ENCODE peak calls at places on chromosomes 16 and 17, in four cellular contexts. Y, Z, I and S are unnamed samples.

GRCh38 chr17:67253379-67253778 is 8.4 kb upstream of the HELZ start:
- DNase-seq in I (no peak), Z (no peak), Y (no peak), S (no peak)

GRCh38 chr17:13024526-13025263 is 6.9 kb upstream of the ELAC2 start:
- DNase-seq in Z (no peak), Y (no peak), I (peak; percentile 13), S (peak; percentile 29)

GRCh38 chr17:50196826-50197225 is 4.6 kb downstream of the COL1A1 start:
- DNase-seq in Y (no peak), I (no peak), Z (no peak), S (no peak)

GRCh38 chr16:50721549-50722409 is 20.1 kb upstream of the CYLD start:
- DNase-seq in Z (no peak), I (no peak), Y (no peak), S (no peak)

GRCh38 chr17:83189673-83190385 is 110.4 kb downstream of the METRNL start:
- DNase-seq in I (peak; percentile 2), Y (no peak), Z (peak; percentile 68), S (no peak)

GRCh38 chr16:11032922-11033291 is 88.5 kb downstream of the CLEC16A start:
- DNase-seq in Z (no peak), I (no peak), Y (no peak), S (no peak)

GRCh38 chr17:45732926-45733505 is 51.1 kb upstream of the CRHR1 start:
- DNase-seq in Z (peak; percentile 37), I (no peak), Y (no peak), S (no peak)

GRCh38 chr16:53159781-53160436 is 105.1 kb downstream of the CHD9 start:
- DNase-seq in Y (peak; percentile 20), Z (no peak), I (no peak), S (no peak)

GRCh38 chr17:17122781-17123483 is 80.7 kb downstream of the MPRIP start:
- DNase-seq in I (no peak), Y (no peak), Z (no peak), S (no peak)

GRCh38 chr17:66425751-66426396 is 123.5 kb downstream of the PRKCA start:
- DNase-seq in Z (no peak), Y (no peak), I (no peak), S (no peak)

GRCh38 chr16:58501242-58502131 is 1.5 kb downstream of the NDRG4 start:
- DNase-seq in Y (no peak), Z (peak; percentile 55), I (no peak), S (no peak)

GRCh38 chr16:24010440-24011089 is 174.8 kb downstream of the PRKCB start:
- DNase-seq in Y (peak; percentile 60), Z (no peak), I (peak; percentile 83), S (no peak)

GRCh38 chr17:13947499-13947898 is 121.8 kb upstream of the COX10 start:
- DNase-seq in Z (no peak), Y (no peak), I (no peak), S (no peak)

GRCh38 chr16:19555186-19555937 is at the start of gene VPS35L:
- DNase-seq in Z (peak; percentile 95), Y (peak; percentile 94), I (peak; percentile 90), S (peak; percentile 81)

GRCh38 chr17:53092072-53092471 is 730.7 kb upstream of the KIF2B start:
- DNase-seq in I (no peak), Y (no peak), Z (no peak), S (no peak)

GRCh38 chr17:5785867-5786509 is 201.7 kb upstream of the NLRP1 start:
- DNase-seq in Z (no peak), Y (peak; percentile 59), I (no peak), S (no peak)

GRCh38 chr17:51228177-51228576 is 31.7 kb downstream of the MBTD1 start:
- DNase-seq in I (no peak), Z (no peak), Y (no peak), S (no peak)

DNA sequence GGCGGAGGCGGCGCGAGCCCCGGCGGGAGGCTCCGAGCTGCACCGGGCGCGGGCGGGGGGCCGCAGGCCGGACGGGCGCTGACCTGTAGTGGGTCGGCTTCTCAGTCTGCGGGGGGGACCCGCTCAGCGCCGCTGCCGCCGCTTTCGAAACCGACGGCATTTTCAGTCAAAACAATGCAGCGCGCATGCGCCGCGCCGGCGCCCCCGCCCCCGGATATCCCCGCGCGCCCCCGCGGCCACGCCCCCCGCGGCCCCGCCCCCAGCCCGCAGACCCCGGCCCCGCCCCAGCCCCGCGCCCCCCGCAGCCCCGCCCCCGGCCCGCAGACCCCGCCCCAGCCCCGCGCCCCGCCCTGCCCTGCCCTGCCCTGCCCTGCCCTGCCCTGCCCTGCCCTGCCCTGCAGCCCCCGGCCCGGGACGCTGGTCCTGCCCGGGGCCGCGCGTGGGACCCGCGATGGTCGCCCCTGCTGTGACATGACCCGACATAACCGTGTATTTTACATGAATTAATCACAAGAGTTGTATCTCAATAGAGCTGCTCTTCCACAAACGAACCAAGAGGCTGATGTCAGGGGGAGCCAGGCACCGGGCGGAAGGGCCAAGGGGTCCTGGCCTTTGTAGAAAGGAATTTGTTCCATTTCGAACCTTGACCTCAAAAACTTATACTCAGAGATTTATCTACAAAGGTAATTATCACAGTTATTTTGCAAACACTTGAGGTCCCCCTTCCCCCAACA is at the start of gene UNKL:
- DNase-seq in I (peak; percentile 64), Z (no peak), Y (no peak), S (peak; percentile 83)
- TF ChIP-seq POLR2AphosphoS5 in I (peak; percentile 8), Z (no peak), Y (no peak), S (no peak)

DNA sequence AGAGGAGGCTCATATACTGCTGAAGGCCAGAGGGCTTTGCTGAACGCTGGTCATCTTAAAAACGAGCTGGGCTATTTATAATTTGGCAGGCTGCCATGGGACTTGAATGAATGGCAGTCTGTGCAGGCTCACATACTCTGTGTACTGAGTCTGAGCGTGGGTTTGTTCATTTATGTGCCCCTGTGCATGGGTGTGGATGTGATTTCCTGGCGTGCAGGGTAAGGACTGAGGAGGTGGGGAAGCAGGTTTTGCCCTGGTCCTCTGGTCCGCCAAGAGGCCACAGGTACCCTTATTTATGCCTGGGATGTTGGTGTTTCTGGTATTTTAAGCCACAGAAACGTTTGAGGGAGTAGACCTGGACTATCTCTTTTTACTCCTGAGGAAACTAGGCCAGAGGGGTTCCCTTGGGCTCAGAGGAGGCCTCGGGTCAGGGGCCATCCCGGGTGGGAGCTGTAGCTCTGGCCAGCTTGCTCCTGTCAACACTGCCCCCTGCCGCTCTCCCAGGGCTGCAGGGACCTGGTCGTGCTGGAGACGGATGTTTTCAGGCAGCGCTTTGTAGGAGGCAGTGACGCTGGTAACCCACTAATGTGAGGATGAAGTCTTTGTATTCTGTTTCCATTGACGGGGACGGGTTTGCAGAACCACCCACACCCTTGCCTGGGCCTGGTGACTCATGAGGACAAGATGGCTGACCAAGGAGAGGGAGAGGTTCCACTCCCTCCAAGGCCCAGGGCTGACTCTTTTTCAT is 184.4 kb downstream of the MSI2 start:
- DNase-seq in I (peak; percentile 60), Z (no peak), Y (peak; percentile 63), S (peak; percentile 48)
- TF ChIP-seq POLR2A in I (no peak), Z (no peak), Y (no peak), S (no peak)

DNA sequence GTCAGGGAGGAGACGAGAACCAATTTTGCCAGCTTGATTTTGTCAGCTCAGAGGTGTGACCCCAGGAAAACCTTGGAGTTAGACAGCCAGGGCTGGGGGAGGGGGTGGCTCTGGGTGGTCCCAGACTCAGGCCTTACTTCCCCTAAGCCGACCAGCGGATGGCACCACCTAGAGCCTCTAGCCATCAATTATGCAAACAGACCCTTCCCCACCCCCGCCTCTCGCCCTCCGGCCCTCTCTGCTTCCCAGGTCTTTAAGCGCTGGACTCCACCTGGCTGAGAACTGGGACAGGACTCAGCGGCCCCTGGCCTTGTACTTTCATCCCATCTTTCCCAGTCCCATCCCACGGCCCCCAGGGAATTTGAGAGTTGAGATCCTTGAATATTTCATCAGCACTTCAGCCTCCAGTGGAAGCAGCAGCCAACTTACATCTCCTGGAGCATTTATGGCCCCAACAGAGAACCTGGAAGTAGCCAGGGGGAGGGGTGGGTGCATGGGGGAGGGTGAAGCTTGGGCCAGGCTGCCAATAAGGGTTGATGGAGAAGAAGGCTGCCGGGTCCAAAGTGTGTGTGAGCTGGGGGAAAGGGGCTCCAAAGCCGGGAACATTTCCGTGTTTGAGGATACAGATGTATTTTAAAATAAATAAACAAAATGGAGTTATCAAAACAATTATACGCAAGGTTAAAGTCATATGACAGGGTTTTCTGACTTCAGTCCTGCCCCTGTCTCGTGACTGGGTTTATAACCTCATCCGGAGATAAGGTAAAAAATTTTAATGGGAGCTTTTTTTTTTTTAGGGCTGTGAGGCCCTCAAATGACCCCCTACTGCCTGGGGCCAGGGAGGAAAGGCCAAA is 7.5 kb upstream of the JUP start:
- DNase-seq in Z (no peak), I (no peak), Y (no peak), S (no peak)
- TF ChIP-seq POLR2AphosphoS5 in Z (no peak), I (no peak), Y (no peak), S (no peak)

DNA sequence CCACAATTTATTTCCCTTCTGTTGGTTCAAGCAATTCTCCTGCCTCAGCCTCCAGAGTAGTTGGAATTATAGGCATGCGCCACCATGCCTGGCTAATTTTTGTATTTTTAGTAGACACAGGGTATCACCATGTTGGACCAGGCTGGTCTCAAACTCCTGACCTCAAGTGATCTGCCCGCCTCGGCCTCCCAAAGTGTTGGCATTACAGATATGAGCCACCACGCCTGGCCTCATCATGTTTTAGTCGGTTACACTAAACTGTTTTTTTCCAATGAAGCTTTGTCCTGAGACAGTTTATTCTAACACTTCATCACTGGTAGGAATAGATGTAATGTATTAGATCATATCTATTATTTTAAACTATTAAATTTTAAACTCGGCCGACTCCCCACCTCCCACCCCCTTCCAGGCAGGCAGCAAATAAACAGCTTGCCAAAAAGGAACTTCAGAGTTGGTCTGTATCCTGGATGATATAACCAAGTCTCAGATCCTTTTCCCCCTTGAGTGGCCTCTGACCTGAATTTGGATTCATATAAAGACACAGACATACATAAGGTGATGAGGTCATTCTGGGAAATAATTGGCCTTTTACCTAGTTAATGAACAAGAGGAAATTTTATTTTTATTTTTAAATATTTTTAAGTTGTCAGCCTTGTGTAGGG is 18.4 kb upstream of the CORO6 start:
- DNase-seq in Y (no peak), I (no peak), Z (no peak), S (no peak)
- TF ChIP-seq POLR2A in Y (no peak), I (no peak), Z (no peak), S (no peak)

GRCh38 chr17:71762526-71762925 is 358.3 kb upstream of the SOX9 start:
- DNase-seq in Y (no peak), I (no peak), Z (no peak), S (no peak)

GRCh38 chr17:71757956-71758355 is 362.9 kb upstream of the SOX9 start:
- DNase-seq in Z (no peak), Y (no peak), I (no peak), S (no peak)

GRCh38 chr17:71757156-71757555 is 363.7 kb upstream of the SOX9 start:
- DNase-seq in I (no peak), Z (no peak), Y (no peak), S (no peak)

GRCh38 chr17:71759422-71760060 is 361.3 kb upstream of the SOX9 start:
- DNase-seq in Y (no peak), I (no peak), Z (no peak), S (no peak)

DNA sequence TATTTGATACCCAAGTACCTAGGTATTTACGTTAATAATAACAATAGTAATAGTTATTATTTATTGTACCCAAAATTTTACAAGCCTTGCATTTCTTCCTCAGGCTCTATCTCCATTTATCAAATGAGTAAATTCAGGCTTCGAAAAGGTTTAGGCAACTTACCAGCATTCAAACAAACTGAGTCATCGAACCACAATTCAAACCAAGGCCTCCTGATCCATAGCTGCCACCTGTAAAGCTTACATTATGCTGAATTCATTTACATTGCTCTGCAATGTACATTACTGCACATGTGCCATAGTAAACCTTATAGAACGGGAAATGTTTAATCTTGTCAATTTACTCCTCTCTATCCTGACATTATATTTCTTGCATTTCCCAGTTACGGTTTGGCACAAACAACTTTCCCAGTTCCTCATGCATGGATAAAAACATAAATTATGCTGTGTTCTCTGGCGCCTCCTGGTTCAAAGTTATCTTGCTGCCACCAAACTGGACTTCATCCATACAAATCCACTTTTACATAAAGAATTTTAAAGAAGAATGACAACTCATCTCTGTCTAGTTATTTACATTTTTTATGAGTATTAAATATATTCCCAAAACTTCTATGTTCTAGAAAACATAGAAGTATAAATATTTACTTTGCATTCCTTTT is 360.6 kb upstream of the SOX9 start:
- DNase-seq in Y (no peak), I (no peak), Z (no peak), S (no peak)
- TF ChIP-seq POLR2AphosphoS5 in Y (no peak), I (no peak), Z (no peak), S (no peak)